ENCODE peak calls at places on chromosomes 11 and 22, in six cellular contexts. H is H9, X is mesenchymal stem cell, B is H1, P is IMR-90, E is neuronal stem cell. S is an unnamed sample.

GRCh38 chr11:70430671-70431574 is 32.6 kb downstream of the CTTN start:
- DNase-seq in H (no peak), X (no peak), B (no peak), P (no peak), E (no peak), S (no peak)

GRCh38 chr11:31366795-31367194 is 2.7 kb downstream of the DCDC1 start:
- DNase-seq in H (no peak), X (no peak), B (no peak), P (no peak), E (no peak), S (no peak)

GRCh38 chr11:13883589-13883988 is 78.9 kb upstream of the SPON1 start:
- DNase-seq in H (no peak), X (no peak), B (no peak), P (no peak), E (no peak), S (no peak)

GRCh38 chr11:62142921-62143320 is 19.1 kb downstream of the INCENP start:
- DNase-seq in H (no peak), X (no peak), B (no peak), P (no peak), E (no peak), S (no peak)

GRCh38 chr11:128174465-128175101 is 412.8 kb downstream of the ETS1 start:
- DNase-seq in H (peak), X (peak), B (no peak), P (peak), E (no peak), S (peak)

GRCh38 chr11:70627219-70627618 is 228.9 kb downstream of the CTTN start:
- DNase-seq in H (no peak), X (no peak), B (no peak), P (no peak), E (no peak), S (no peak)

GRCh38 chr22:36026741-36027140 is 1.9 kb downstream of the RBFOX2 start:
- DNase-seq in H (no peak), X (peak), B (no peak), P (peak), E (no peak), S (peak)

GRCh38 chr22:29531419-29531818 is 22.1 kb downstream of the THOC5 start:
- DNase-seq in H (no peak), X (no peak), B (no peak), P (no peak), E (no peak), S (no peak)

GRCh38 chr11:26820739-26821138 is 98.9 kb upstream of the SLC5A12 start:
- DNase-seq in H (no peak), X (peak), B (no peak), P (peak), E (no peak), S (no peak)

GRCh38 chr11:61053198-61053597 is 49.1 kb upstream of the CD5 start:
- DNase-seq in H (no peak), X (no peak), B (no peak), P (no peak), E (no peak), S (no peak)

GRCh38 chr11:9826390-9826789 is 162.5 kb downstream of the SWAP70 start:
- DNase-seq in H (no peak), X (no peak), B (no peak), P (no peak), E (no peak), S (no peak)

GRCh38 chr11:30635401-30635989 is 49.3 kb upstream of the MPPED2 start:
- DNase-seq in H (peak), X (no peak), B (peak), P (peak), E (peak), S (peak)

GRCh38 chr11:114260483-114260882 is 35.7 kb upstream of the NNMT start:
- DNase-seq in H (no peak), X (no peak), B (no peak), P (no peak), E (no peak), S (no peak)
- H2BK15ac ChIP-seq in H (no peak), X (no peak), B (no peak), P (no peak), E (peak), S (no peak)

GRCh38 chr11:11306855-11307254 is 46.2 kb downstream of the CSNK2A3 start:
- DNase-seq in H (no peak), X (peak), B (no peak), P (peak), E (no peak), S (no peak)

GRCh38 chr11:11311169-11311568 is 41.9 kb downstream of the CSNK2A3 start:
- DNase-seq in H (no peak), X (no peak), B (no peak), P (no peak), E (no peak), S (no peak)

GRCh38 chr11:11308249-11308648 is 44.8 kb downstream of the CSNK2A3 start:
- DNase-seq in H (no peak), X (no peak), B (no peak), P (no peak), E (no peak), S (no peak)

GRCh38 chr11:11312738-11313137 is 40.3 kb downstream of the CSNK2A3 start:
- DNase-seq in H (no peak), X (no peak), B (no peak), P (no peak), E (no peak), S (no peak)

DNA sequence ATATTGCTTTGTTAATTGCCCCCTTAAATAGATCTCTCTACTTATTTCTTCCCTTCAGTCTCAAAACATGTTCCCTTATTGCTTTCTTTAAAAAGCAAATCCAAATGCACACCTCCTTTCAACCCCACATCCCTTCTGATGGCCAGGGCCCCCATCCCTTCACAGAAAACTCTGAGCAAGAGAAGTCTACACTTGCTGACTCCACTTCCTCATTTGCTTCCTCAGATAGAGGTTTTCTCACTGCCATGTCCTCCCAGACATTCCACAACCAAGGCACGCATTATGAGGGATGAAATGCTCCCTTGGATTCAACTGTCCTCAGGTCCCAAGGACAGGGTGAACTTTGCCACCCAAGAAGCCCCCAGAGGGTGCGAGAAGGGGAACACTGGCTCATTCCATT is 43.1 kb downstream of the CSNK2A3 start:
- DNase-seq in H (no peak), X (no peak), B (no peak), P (no peak), E (no peak), S (no peak)
- H2BK15ac ChIP-seq in H (no peak), X (no peak), B (no peak), P (no peak), E (no peak), S (no peak)

DNA sequence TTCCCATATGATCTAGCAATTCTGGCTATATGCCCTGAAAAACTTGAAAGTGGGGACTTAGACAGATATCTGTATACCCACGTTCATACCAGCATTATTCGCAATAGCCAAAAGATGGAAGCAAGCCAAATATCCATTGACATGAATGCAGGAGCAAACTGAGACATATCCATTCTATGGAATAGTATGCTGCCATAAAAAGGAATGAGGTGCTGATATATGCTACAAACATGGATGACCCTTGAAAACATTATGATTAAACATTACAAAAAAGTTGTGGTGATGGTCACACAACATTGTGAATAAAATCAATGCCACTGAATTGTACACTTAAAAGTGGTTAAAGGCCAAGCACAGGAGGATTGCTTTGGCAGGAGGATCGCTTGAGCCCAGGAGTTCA is 25.5 kb downstream of the MFNG start:
- DNase-seq in H (no peak), X (no peak), B (no peak), P (no peak), E (no peak), S (no peak)
- H2BK15ac ChIP-seq in H (no peak), X (no peak), B (no peak), P (no peak), E (no peak), S (no peak)

DNA sequence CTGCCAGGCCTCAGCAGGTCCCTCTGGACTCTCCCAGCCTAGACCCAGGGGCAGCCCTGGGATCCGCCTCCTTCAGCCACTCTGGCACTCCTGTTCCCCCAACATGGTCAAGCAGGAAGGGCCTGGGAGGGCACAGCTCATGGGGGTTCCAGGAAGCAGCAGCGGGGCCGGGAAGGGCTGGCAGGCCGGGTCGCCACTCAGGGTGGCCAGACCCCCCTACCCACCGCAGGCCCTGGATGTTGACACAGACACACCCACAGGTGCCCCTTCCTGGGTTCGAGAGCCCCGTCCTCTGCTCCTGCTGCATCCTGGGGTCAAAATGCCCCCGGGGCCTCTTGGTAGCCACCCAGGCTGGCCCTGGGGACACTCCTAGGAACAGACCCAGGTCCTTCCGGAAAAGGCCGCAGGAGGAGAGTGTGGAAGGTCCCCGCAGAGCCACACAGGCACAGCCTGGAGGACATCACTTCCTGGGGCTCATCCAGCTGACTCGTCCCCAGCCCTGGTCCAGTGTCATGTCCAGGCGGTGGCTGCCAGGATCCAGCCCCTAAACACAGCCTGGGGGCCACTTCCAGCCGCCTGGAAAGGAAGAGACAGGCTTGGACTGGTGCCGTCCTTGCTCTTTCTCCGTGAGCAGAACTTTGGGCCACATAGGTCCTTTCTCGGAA is 6.8 kb upstream of the PIM3 start:
- DNase-seq in H (no peak), X (no peak), B (no peak), P (no peak), E (no peak), S (no peak)
- H2BK15ac ChIP-seq in H (no peak), X (peak), B (no peak), P (peak), E (peak), S (no peak)

DNA sequence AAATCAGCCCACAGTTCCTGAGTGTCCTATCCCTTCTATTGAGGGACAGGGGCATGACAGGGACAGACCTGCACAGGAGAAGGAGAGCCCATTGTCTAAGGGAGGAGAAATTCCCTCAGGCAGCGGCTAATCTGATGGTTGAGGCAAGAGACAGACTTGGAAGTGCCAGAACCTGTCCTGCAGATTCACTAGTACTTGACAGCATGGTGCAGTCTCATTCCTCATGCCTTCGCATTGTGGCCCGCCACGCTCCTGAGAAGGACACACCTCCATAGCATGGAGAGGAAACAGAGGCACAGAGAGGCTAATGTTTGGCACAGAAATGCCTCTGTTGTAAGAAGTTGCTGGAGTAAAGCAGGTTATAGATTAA is 3.2 kb downstream of the P2RY6 start:
- DNase-seq in H (peak), X (no peak), B (no peak), P (no peak), E (no peak), S (peak)
- H2BK15ac ChIP-seq in H (no peak), X (no peak), B (no peak), P (no peak), E (peak), S (no peak)

GRCh38 chr11:73971175-73971719 is 11.4 kb downstream of the UCP2 start:
- DNase-seq in H (no peak), X (no peak), B (no peak), P (no peak), E (no peak), S (no peak)
- H2BK15ac ChIP-seq in H (no peak), X (no peak), B (no peak), P (no peak), E (no peak), S (no peak)

GRCh38 chr11:91081440-91082088 is 858.7 kb upstream of the CHORDC1 start:
- DNase-seq in H (no peak), X (peak), B (no peak), P (peak), E (no peak), S (peak)
- H2BK15ac ChIP-seq in H (no peak), X (no peak), B (no peak), P (no peak), E (no peak), S (no peak)

GRCh38 chr11:92140021-92140420 is 84.6 kb upstream of the FAT3 start:
- DNase-seq in H (no peak), X (no peak), B (no peak), P (no peak), E (no peak), S (no peak)
- H2BK15ac ChIP-seq in H (no peak), X (no peak), B (no peak), P (no peak), E (no peak), S (no peak)